ENCODE peak calls at places on chromosomes 4 and X, in eight cellular contexts. One of them, this sample, is unnamed.
A peak's percentile ranks its signal among the peaks of the same experiment; 100 is the strongest.

GRCh38 chr4:123830920-123831319 is 434.3 kb downstream of the SPRY1 start:
- DNase-seq in GM23338: no peak
- DNase-seq in OCI-LY7: no peak
- DNase-seq in PC-9: no peak
- DNase-seq in astrocyte: no peak
- DNase-seq in GM12878: no peak
- DNase-seq in mammary epithelial cell: no peak
- DNase-seq in hepatocyte: no peak
- DNase-seq in this sample: no peak

GRCh38 chr4:72418458-72418857 is 150.6 kb downstream of the ADAMTS3 start:
- DNase-seq in GM12878: no peak
- DNase-seq in astrocyte: peak; percentile 69
- DNase-seq in hepatocyte: peak; percentile 40
- DNase-seq in mammary epithelial cell: peak; percentile 33
- DNase-seq in OCI-LY7: no peak
- DNase-seq in PC-9: no peak
- DNase-seq in GM23338: no peak
- DNase-seq in this sample: no peak

GRCh38 chr4:181761130-181761529 is 482.1 kb upstream of the TENM3 start:
- DNase-seq in astrocyte: peak; percentile 91
- DNase-seq in PC-9: no peak
- DNase-seq in GM12878: no peak
- DNase-seq in mammary epithelial cell: no peak
- DNase-seq in hepatocyte: no peak
- DNase-seq in GM23338: no peak
- DNase-seq in OCI-LY7: no peak
- DNase-seq in this sample: no peak

GRCh38 chrX:70755850-70756249 is 152.7 kb downstream of the TEX11 start:
- DNase-seq in mammary epithelial cell: no peak
- DNase-seq in OCI-LY7: no peak
- DNase-seq in PC-9: no peak
- DNase-seq in GM12878: no peak
- DNase-seq in astrocyte: no peak
- DNase-seq in GM23338: peak; percentile 62
- DNase-seq in hepatocyte: no peak
- DNase-seq in this sample: no peak

GRCh38 chr4:140302151-140302859 is 71.1 kb upstream of the SCOC start:
- DNase-seq in astrocyte: no peak
- DNase-seq in GM23338: no peak
- DNase-seq in PC-9: no peak
- DNase-seq in GM12878: no peak
- DNase-seq in OCI-LY7: no peak
- DNase-seq in hepatocyte: no peak
- DNase-seq in mammary epithelial cell: no peak
- DNase-seq in this sample: no peak

GRCh38 chrX:128622296-128622695 is 570.1 kb upstream of the ACTRT1 start:
- DNase-seq in hepatocyte: no peak
- DNase-seq in GM12878: no peak
- DNase-seq in GM23338: no peak
- DNase-seq in PC-9: no peak
- DNase-seq in astrocyte: no peak
- DNase-seq in OCI-LY7: no peak
- DNase-seq in mammary epithelial cell: no peak
- DNase-seq in this sample: no peak

GRCh38 chr4:110854021-110854678 is 231.3 kb upstream of the PITX2 start:
- DNase-seq in GM12878: no peak
- DNase-seq in PC-9: peak; percentile 15
- DNase-seq in astrocyte: peak; percentile 91
- DNase-seq in mammary epithelial cell: peak; percentile 73
- DNase-seq in OCI-LY7: no peak
- DNase-seq in GM23338: no peak
- DNase-seq in hepatocyte: no peak
- DNase-seq in this sample: no peak

GRCh38 chrX:146396409-146396808 is 413.2 kb upstream of the CXorf51B start:
- DNase-seq in astrocyte: no peak
- DNase-seq in PC-9: no peak
- DNase-seq in GM12878: no peak
- DNase-seq in GM23338: peak; percentile 13
- DNase-seq in hepatocyte: no peak
- DNase-seq in mammary epithelial cell: no peak
- DNase-seq in OCI-LY7: no peak
- DNase-seq in this sample: no peak

GRCh38 chrX:53882331-53882730 is 161.9 kb downstream of the PHF8 start:
- DNase-seq in PC-9: peak; percentile 15
- DNase-seq in astrocyte: peak; percentile 74
- DNase-seq in GM23338: no peak
- DNase-seq in GM12878: no peak
- DNase-seq in mammary epithelial cell: no peak
- DNase-seq in hepatocyte: peak; percentile 54
- DNase-seq in OCI-LY7: no peak
- DNase-seq in this sample: no peak

GRCh38 chr4:17103231-17103630 is 204.8 kb upstream of the LDB2 start:
- DNase-seq in PC-9: no peak
- DNase-seq in GM23338: no peak
- DNase-seq in astrocyte: peak; percentile 96
- DNase-seq in hepatocyte: no peak
- DNase-seq in OCI-LY7: no peak
- DNase-seq in mammary epithelial cell: no peak
- DNase-seq in GM12878: no peak
- DNase-seq in this sample: no peak

GRCh38 chrX:154731203-154731602 is 19.7 kb downstream of the GAB3 start:
- DNase-seq in PC-9: no peak
- DNase-seq in astrocyte: no peak
- DNase-seq in mammary epithelial cell: no peak
- DNase-seq in OCI-LY7: no peak
- DNase-seq in GM12878: no peak
- DNase-seq in hepatocyte: no peak
- DNase-seq in GM23338: no peak
- DNase-seq in this sample: no peak

GRCh38 chr4:147732516-147733193 is 767 bp downstream of the ARHGAP10 start:
- DNase-seq in GM23338: peak; percentile 85
- DNase-seq in mammary epithelial cell: peak; percentile 51
- DNase-seq in hepatocyte: peak; percentile 64
- DNase-seq in GM12878: no peak
- DNase-seq in astrocyte: peak; percentile 35
- DNase-seq in PC-9: peak; percentile 41
- DNase-seq in OCI-LY7: no peak
- DNase-seq in this sample: no peak

GRCh38 chr4:6271701-6272465 is 2.2 kb downstream of the WFS1 start:
- DNase-seq in mammary epithelial cell: no peak
- DNase-seq in PC-9: peak; percentile 81
- DNase-seq in hepatocyte: no peak
- DNase-seq in OCI-LY7: no peak
- DNase-seq in GM23338: no peak
- DNase-seq in astrocyte: no peak
- DNase-seq in GM12878: no peak
- DNase-seq in this sample: no peak

GRCh38 chrX:35726176-35726575 is 72.0 kb upstream of the MAGEB16 start:
- DNase-seq in mammary epithelial cell: peak; percentile 9
- DNase-seq in GM23338: peak; percentile 2
- DNase-seq in GM12878: no peak
- DNase-seq in astrocyte: no peak
- DNase-seq in PC-9: no peak
- DNase-seq in hepatocyte: no peak
- DNase-seq in OCI-LY7: peak; percentile 10
- DNase-seq in this sample: peak; percentile 48

GRCh38 chrX:41014776-41015175 is 70.5 kb upstream of the USP9X start:
- DNase-seq in hepatocyte: no peak
- DNase-seq in astrocyte: peak; percentile 39
- DNase-seq in GM23338: no peak
- DNase-seq in PC-9: no peak
- DNase-seq in GM12878: no peak
- DNase-seq in OCI-LY7: no peak
- DNase-seq in mammary epithelial cell: peak; percentile 88
- DNase-seq in this sample: no peak

GRCh38 chrX:41010188-41010846 is 74.9 kb upstream of the USP9X start:
- DNase-seq in hepatocyte: peak; percentile 85
- DNase-seq in GM12878: no peak
- DNase-seq in OCI-LY7: no peak
- DNase-seq in PC-9: peak; percentile 58
- DNase-seq in astrocyte: peak; percentile 89
- DNase-seq in mammary epithelial cell: peak; percentile 75
- DNase-seq in GM23338: peak; percentile 60
- DNase-seq in this sample: no peak

GRCh38 chrX:41005445-41005992 is 79.7 kb upstream of the USP9X start:
- DNase-seq in hepatocyte: no peak
- DNase-seq in mammary epithelial cell: no peak
- DNase-seq in PC-9: no peak
- DNase-seq in GM23338: peak; percentile 44
- DNase-seq in GM12878: no peak
- DNase-seq in astrocyte: no peak
- DNase-seq in OCI-LY7: no peak
- DNase-seq in this sample: no peak

DNA sequence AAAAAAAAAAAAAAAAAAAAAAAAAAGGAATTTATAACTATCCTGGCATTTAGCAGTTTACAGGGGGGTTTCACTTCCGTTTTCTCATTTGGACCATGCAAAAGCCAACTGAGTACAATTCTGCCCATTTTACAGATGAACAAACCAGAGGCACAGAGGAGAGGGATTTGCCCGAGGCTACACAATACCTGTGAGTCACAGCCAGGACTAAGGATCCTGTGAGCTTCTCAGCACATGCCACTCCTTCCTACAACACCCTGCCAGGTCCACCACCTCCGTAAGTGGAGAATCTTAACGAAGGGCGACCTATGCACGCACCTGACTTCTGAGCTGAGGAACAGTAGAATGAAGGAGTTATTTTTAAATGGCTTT is 75.4 kb upstream of the USP9X start:
- DNase-seq in PC-9: no peak
- DNase-seq in astrocyte: no peak
- DNase-seq in OCI-LY7: no peak
- DNase-seq in hepatocyte: no peak
- DNase-seq in GM23338: no peak
- DNase-seq in mammary epithelial cell: no peak
- DNase-seq in GM12878: no peak
- DNase-seq in this sample: no peak
- H3K4me3 ChIP-seq in PC-9: peak overlapping the region; percentile 36
- H3K4me3 ChIP-seq in astrocyte: peak overlapping the region; percentile 40
- H3K4me3 ChIP-seq in OCI-LY7: no peak overlapping the region
- H3K4me3 ChIP-seq in hepatocyte: no peak overlapping the region
- H3K4me3 ChIP-seq in GM23338: no peak overlapping the region
- H3K4me3 ChIP-seq in mammary epithelial cell: peak overlapping the region; percentile 7
- H3K4me3 ChIP-seq in GM12878: no peak overlapping the region
- H3K4me3 ChIP-seq in this sample: peak overlapping the region; percentile 25

DNA sequence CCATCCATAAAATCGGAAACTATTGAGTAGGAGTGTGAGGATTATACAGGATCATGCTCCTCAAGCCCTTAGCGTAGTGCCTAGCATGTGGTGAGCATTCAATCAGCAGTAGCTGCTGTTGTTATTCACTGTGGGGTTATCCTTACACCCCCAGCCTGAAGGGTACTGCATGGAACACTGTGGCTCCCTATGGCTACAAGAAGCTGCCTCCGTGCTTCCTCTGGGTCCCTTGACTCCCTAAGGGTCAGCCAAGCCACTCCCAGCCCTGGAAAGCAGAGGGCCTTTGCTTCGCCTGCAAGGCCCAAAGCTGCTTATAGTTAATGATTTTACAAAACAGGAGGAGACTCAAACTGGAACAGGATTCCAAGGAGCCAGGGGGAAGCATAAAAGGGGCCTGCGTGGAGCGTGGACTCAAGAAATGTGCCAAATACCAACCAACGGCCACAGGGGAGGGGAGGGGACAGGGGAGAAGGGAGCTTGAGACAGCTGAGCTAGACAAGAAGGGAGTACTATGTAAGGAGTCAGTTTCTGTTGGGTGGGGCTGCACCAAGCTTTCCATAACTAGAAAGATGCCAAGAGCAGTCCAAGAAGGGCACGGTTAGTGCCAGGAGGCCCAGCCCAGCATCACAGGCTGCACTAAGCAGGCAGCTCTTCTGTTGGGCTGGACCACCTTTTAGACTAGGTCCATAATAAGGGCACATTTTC is 15.9 kb downstream of the SEPTIN6 start:
- DNase-seq in astrocyte: no peak
- DNase-seq in OCI-LY7: no peak
- DNase-seq in mammary epithelial cell: no peak
- DNase-seq in PC-9: no peak
- DNase-seq in hepatocyte: no peak
- DNase-seq in GM23338: no peak
- DNase-seq in GM12878: no peak
- DNase-seq in this sample: no peak
- H4K20me1 ChIP-seq in astrocyte: no peaks in the 10 kb centered on the region
- H4K20me1 ChIP-seq in OCI-LY7: peaks cover 7% of the 10 kb centered on the region
- H4K20me1 ChIP-seq in mammary epithelial cell: no peaks in the 10 kb centered on the region
- H4K20me1 ChIP-seq in PC-9: peaks cover 4% of the 10 kb centered on the region
- H4K20me1 ChIP-seq in hepatocyte: no peaks in the 10 kb centered on the region
- H4K20me1 ChIP-seq in GM23338: no peaks in the 10 kb centered on the region
- H4K20me1 ChIP-seq in GM12878: no peaks in the 10 kb centered on the region
- H4K20me1 ChIP-seq in this sample: no peaks in the 10 kb centered on the region

GRCh38 chr4:184451726-184452125 is 22.6 kb downstream of the IRF2 start:
- DNase-seq in mammary epithelial cell: no peak
- DNase-seq in OCI-LY7: no peak
- DNase-seq in GM12878: no peak
- DNase-seq in GM23338: no peak
- DNase-seq in astrocyte: no peak
- DNase-seq in PC-9: no peak
- DNase-seq in hepatocyte: no peak
- DNase-seq in this sample: no peak
- H3K79me2 ChIP-seq in mammary epithelial cell: peaks cover 95% of the 10 kb centered on the region
- H3K79me2 ChIP-seq in OCI-LY7: peaks cover 57% of the 10 kb centered on the region
- H3K79me2 ChIP-seq in GM12878: peaks cover 92% of the 10 kb centered on the region
- H3K79me2 ChIP-seq in GM23338: peaks cover 93% of the 10 kb centered on the region
- H3K79me2 ChIP-seq in astrocyte: peaks cover 60% of the 10 kb centered on the region
- H3K79me2 ChIP-seq in PC-9: peaks cover 15% of the 10 kb centered on the region
- H3K79me2 ChIP-seq in hepatocyte: peaks cover 95% of the 10 kb centered on the region
- H3K79me2 ChIP-seq in this sample: peaks cover 80% of the 10 kb centered on the region

GRCh38 chr4:92304073-92304472 is 307 bp downstream of the GRID2 start:
- DNase-seq in hepatocyte: no peak
- DNase-seq in mammary epithelial cell: no peak
- DNase-seq in GM23338: peak; percentile 31
- DNase-seq in GM12878: no peak
- DNase-seq in PC-9: no peak
- DNase-seq in astrocyte: no peak
- DNase-seq in OCI-LY7: no peak
- DNase-seq in this sample: no peak
- H3K4me3 ChIP-seq in hepatocyte: peak overlapping the region; percentile 45
- H3K4me3 ChIP-seq in mammary epithelial cell: no peak overlapping the region
- H3K4me3 ChIP-seq in GM23338: peak overlapping the region; percentile 72
- H3K4me3 ChIP-seq in GM12878: no peak overlapping the region
- H3K4me3 ChIP-seq in PC-9: no peak overlapping the region
- H3K4me3 ChIP-seq in astrocyte: peak overlapping the region; percentile 59
- H3K4me3 ChIP-seq in OCI-LY7: no peak overlapping the region
- H3K4me3 ChIP-seq in this sample: no peak overlapping the region

DNA sequence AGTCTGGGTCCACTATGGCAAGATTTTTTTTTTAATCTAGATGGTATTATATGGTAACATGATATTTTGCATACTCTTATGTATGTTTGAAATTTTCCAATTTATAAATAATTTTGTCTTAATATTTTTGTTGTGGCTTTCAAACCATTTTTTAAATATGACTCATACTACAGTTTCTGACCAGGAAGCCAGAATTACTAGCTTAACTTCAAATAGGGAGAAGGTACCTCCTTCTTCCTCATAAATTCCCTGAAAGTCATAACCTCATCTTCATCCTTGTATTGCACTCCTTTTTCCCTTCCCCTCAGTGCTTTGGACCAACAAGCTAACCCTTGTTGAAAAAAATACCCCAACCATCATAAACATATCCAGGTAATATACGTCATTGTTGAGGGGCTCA is 21.6 kb downstream of the ARAP2 start:
- DNase-seq in hepatocyte: no peak
- DNase-seq in PC-9: no peak
- DNase-seq in mammary epithelial cell: no peak
- DNase-seq in astrocyte: peak; percentile 14
- DNase-seq in OCI-LY7: no peak
- DNase-seq in GM23338: no peak
- DNase-seq in GM12878: no peak
- DNase-seq in this sample: no peak
- H4K20me1 ChIP-seq in hepatocyte: no peaks in the 10 kb centered on the region
- H4K20me1 ChIP-seq in PC-9: no peaks in the 10 kb centered on the region
- H4K20me1 ChIP-seq in mammary epithelial cell: no peaks in the 10 kb centered on the region
- H4K20me1 ChIP-seq in astrocyte: no peaks in the 10 kb centered on the region
- H4K20me1 ChIP-seq in OCI-LY7: no peaks in the 10 kb centered on the region
- H4K20me1 ChIP-seq in GM23338: no peaks in the 10 kb centered on the region
- H4K20me1 ChIP-seq in GM12878: no peaks in the 10 kb centered on the region
- H4K20me1 ChIP-seq in this sample: no peaks in the 10 kb centered on the region